ENCODE peak calls at places on chromosome 15, in six cellular contexts. One of them, this sample, is unnamed.

GRCh38 chr15:77915261-77915960 is 162.1 kb downstream of the TBC1D2B start:
- DNase-seq in A549: no peak
- DNase-seq in GM12878: no peak
- DNase-seq in GM23338: no peak
- DNase-seq in HepG2: no peak
- DNase-seq in K562: no peak
- DNase-seq in this sample: no peak

GRCh38 chr15:100099976-100100375 is 241.8 kb downstream of the ADAMTS17 start:
- DNase-seq in A549: no peak
- DNase-seq in GM12878: no peak
- DNase-seq in GM23338: no peak
- DNase-seq in HepG2: no peak
- DNase-seq in K562: no peak
- DNase-seq in this sample: no peak

GRCh38 chr15:35126236-35126635 is 41.1 kb upstream of the NANOGP8 start:
- DNase-seq in A549: no peak
- DNase-seq in GM12878: no peak
- DNase-seq in GM23338: no peak
- DNase-seq in HepG2: no peak
- DNase-seq in K562: no peak
- DNase-seq in this sample: no peak

GRCh38 chr15:78065284-78065872 is 12.1 kb downstream of the TBC1D2B start:
- DNase-seq in A549: no peak
- DNase-seq in GM12878: no peak
- DNase-seq in GM23338: no peak
- DNase-seq in HepG2: peak
- DNase-seq in K562: no peak
- DNase-seq in this sample: no peak

GRCh38 chr15:83472151-83472550 is 25.0 kb downstream of the SH3GL3 start:
- DNase-seq in A549: no peak
- DNase-seq in GM12878: no peak
- DNase-seq in GM23338: no peak
- DNase-seq in HepG2: no peak
- DNase-seq in K562: no peak
- DNase-seq in this sample: no peak

GRCh38 chr15:57519806-57520205 is 71.9 kb upstream of the MYZAP start:
- DNase-seq in A549: no peak
- DNase-seq in GM12878: no peak
- DNase-seq in GM23338: no peak
- DNase-seq in HepG2: no peak
- DNase-seq in K562: no peak
- DNase-seq in this sample: no peak

GRCh38 chr15:82999905-83000671 is 11.4 kb downstream of the C15orf40 start:
- DNase-seq in A549: peak
- DNase-seq in GM12878: peak
- DNase-seq in GM23338: peak
- DNase-seq in HepG2: peak
- DNase-seq in K562: peak
- DNase-seq in this sample: no peak

GRCh38 chr15:82641129-82641798 is 5.9 kb downstream of the CPEB1 start:
- DNase-seq in A549: no peak
- DNase-seq in GM12878: no peak
- DNase-seq in GM23338: no peak
- DNase-seq in HepG2: no peak
- DNase-seq in K562: no peak
- DNase-seq in this sample: no peak

GRCh38 chr15:76363251-76363650 is 26.7 kb downstream of the ISL2 start:
- DNase-seq in A549: no peak
- DNase-seq in GM12878: no peak
- DNase-seq in GM23338: no peak
- DNase-seq in HepG2: no peak
- DNase-seq in K562: no peak
- DNase-seq in this sample: no peak

GRCh38 chr15:67819636-67820035 is 5.7 kb upstream of the SKOR1 start:
- DNase-seq in A549: no peak
- DNase-seq in GM12878: no peak
- DNase-seq in GM23338: peak
- DNase-seq in HepG2: no peak
- DNase-seq in K562: no peak
- DNase-seq in this sample: no peak

GRCh38 chr15:33026614-33027013 is 167.9 kb downstream of the FMN1 start:
- DNase-seq in A549: no peak
- DNase-seq in GM12878: no peak
- DNase-seq in GM23338: no peak
- DNase-seq in HepG2: no peak
- DNase-seq in K562: no peak
- DNase-seq in this sample: no peak

GRCh38 chr15:59262316-59262715 is 55.7 kb downstream of the LDHAL6B start:
- DNase-seq in A549: no peak
- DNase-seq in GM12878: no peak
- DNase-seq in GM23338: no peak
- DNase-seq in HepG2: no peak
- DNase-seq in K562: no peak
- DNase-seq in this sample: no peak
- H3K4me3 ChIP-seq in A549: no peak
- H3K4me3 ChIP-seq in GM12878: no peak
- H3K4me3 ChIP-seq in GM23338: no peak
- H3K4me3 ChIP-seq in HepG2: no peak
- H3K4me3 ChIP-seq in K562: no peak
- H3K4me3 ChIP-seq in this sample: no peak

DNA sequence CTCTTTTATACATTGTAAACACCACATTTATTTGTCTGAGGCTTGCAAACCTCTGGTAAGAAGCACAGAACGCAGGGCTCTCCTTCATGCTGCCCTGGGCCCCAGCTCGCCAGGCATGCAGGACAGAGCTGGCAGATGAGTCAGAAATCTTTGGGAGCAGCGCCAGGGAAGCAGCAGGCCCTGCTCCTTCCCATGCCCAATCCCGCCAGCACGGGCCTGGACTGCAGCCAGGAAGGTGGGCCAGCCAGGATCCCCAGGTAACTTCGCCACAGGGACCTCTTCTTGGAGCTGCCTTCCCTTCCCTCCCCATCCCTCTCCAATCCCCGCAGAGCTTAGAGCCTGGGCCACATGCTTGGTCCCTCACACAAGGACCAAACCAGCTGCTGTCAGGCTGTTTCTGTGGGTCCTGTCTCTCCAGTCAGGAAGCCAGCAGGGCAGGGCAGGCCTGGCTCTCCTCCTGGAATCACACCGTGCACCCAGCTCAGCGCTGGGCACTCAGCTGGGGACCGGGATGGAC is 8.8 kb downstream of the STOML1 start:
- DNase-seq in A549: no peak
- DNase-seq in GM12878: no peak
- DNase-seq in GM23338: no peak
- DNase-seq in HepG2: no peak
- DNase-seq in K562: no peak
- DNase-seq in this sample: no peak
- TF ChIP-seq REST in A549: no peak
- TF ChIP-seq REST in GM12878: no peak
- TF ChIP-seq REST in GM23338: no peak
- TF ChIP-seq REST in HepG2: no peak
- TF ChIP-seq REST in K562: no peak
- TF ChIP-seq REST in this sample: no peak

GRCh38 chr15:47965297-47965696 is 155.5 kb upstream of the SLC24A5 start:
- DNase-seq in A549: no peak
- DNase-seq in GM12878: no peak
- DNase-seq in GM23338: peak
- DNase-seq in HepG2: no peak
- DNase-seq in K562: no peak
- DNase-seq in this sample: no peak
- H3K4me3 ChIP-seq in A549: no peak
- H3K4me3 ChIP-seq in GM12878: no peak
- H3K4me3 ChIP-seq in GM23338: no peak
- H3K4me3 ChIP-seq in HepG2: no peak
- H3K4me3 ChIP-seq in K562: no peak
- H3K4me3 ChIP-seq in this sample: no peak

DNA sequence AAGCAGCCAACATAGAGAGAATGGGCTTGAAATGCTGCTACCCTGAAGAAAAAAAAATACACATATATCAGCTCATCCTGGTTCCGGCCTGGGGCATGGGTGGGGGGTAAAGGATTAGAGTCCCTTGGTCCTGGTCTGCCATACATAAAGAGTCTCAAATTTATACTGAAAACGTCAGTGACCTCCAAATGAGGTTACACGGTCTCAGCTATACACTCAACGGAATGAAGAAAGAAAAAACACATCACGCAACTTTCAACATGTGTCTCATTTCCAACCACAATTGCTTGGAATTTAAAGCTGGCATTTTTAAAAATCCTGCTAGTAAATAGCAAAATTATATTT is 612.8 kb downstream of the MCTP2 start:
- DNase-seq in A549: no peak
- DNase-seq in GM12878: no peak
- DNase-seq in GM23338: peak
- DNase-seq in HepG2: peak
- DNase-seq in K562: no peak
- DNase-seq in this sample: no peak
- TF ChIP-seq REST in A549: no peak
- TF ChIP-seq REST in GM12878: no peak
- TF ChIP-seq REST in GM23338: no peak
- TF ChIP-seq REST in HepG2: no peak
- TF ChIP-seq REST in K562: no peak
- TF ChIP-seq REST in this sample: no peak

DNA sequence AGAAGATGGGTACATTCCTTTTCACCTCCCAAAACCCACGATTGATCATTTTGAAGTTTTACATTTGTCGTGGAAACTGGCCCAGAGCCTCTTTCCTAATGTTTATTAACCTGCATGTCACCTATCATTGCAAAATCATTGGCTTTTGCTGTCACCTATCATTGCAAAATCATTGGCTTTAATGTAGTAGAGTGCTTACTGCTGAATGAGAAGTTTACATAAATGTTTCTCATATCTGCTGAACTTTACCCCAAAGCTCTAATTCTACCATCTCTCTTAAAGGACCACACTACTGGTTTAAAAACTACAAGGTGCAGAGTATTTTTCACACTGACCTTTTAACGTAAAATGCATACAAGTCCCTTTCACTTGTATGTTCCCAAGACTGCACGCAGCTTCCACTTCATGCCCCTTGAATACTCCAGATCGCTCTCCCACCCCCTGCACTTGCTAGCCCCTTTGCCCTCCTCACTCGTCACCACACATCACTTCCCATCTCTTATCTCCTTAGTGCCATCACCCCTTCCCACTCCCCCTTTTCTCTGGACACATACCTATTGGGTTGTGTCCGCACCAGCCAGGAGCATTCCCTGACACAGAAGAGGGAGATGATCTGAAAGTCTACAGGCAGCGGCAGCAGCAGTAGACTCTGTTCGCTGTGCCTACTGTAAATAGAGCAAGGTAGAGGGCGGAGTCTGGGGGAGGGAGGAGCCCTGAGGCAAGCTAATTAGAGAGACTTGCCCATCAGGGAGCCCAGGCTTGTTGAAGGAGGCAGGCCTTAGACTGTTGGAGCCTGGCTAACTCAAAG is 30.2 kb upstream of the ATOSA start:
- DNase-seq in A549: no peak
- DNase-seq in GM12878: no peak
- DNase-seq in GM23338: peak
- DNase-seq in HepG2: peak
- DNase-seq in K562: no peak
- DNase-seq in this sample: no peak
- H3K4me3 ChIP-seq in A549: no peak
- H3K4me3 ChIP-seq in GM12878: peak
- H3K4me3 ChIP-seq in GM23338: peak
- H3K4me3 ChIP-seq in HepG2: peak
- H3K4me3 ChIP-seq in K562: no peak
- H3K4me3 ChIP-seq in this sample: no peak

GRCh38 chr15:86059851-86060250 is 19.8 kb upstream of the AGBL1 start:
- DNase-seq in A549: no peak
- DNase-seq in GM12878: no peak
- DNase-seq in GM23338: no peak
- DNase-seq in HepG2: no peak
- DNase-seq in K562: no peak
- DNase-seq in this sample: no peak
- TF ChIP-seq REST in A549: no peak
- TF ChIP-seq REST in GM12878: no peak
- TF ChIP-seq REST in GM23338: no peak
- TF ChIP-seq REST in HepG2: no peak
- TF ChIP-seq REST in K562: no peak
- TF ChIP-seq REST in this sample: no peak

GRCh38 chr15:89399390-89400120 is 64.9 kb upstream of the POLG start:
- DNase-seq in A549: peak
- DNase-seq in GM12878: no peak
- DNase-seq in GM23338: peak
- DNase-seq in HepG2: no peak
- DNase-seq in K562: peak
- DNase-seq in this sample: no peak
- H3K4me3 ChIP-seq in A549: peak
- H3K4me3 ChIP-seq in GM12878: peak
- H3K4me3 ChIP-seq in GM23338: peak
- H3K4me3 ChIP-seq in HepG2: no peak
- H3K4me3 ChIP-seq in K562: peak
- H3K4me3 ChIP-seq in this sample: no peak

This sample was measured in HL-60.